ENCODE peak calls at places on chromosomes 6 and 20, in nine cellular contexts. G is GM12891, J is IMR-90, P is ovary, Y is HCT116, O is A549, X is thyroid gland, K is NB4, A is Peyer's patch. B is an unnamed sample.

GRCh38 chr6:151475653-151476523 is 17.9 kb upstream of the CCDC170 start:
- DNase-seq in G (no peak), J (peak), P (no peak), Y (peak), O (peak), X (peak), K (peak), A (peak), B (peak)

GRCh38 chr20:56601166-56601565 is 27.9 kb upstream of the TFAP2C start:
- DNase-seq in G (no peak), J (no peak), P (no peak), Y (no peak), O (no peak), X (no peak), K (no peak), A (no peak), B (no peak)

GRCh38 chr20:50848341-50848808 is 53.5 kb downstream of the BCAS4 start:
- DNase-seq in G (no peak), J (no peak), P (peak), Y (no peak), O (no peak), X (peak), K (no peak), A (peak), B (no peak)

GRCh38 chr6:4809999-4810918 is 34.1 kb downstream of the CDYL start:
- DNase-seq in G (no peak), J (peak), P (no peak), Y (peak), O (peak), X (no peak), K (no peak), A (no peak), B (peak)

GRCh38 chr6:169806718-169807117 is 55.3 kb downstream of the ERMARD start:
- DNase-seq in G (no peak), J (no peak), P (no peak), Y (no peak), O (no peak), X (no peak), K (peak), A (no peak), B (no peak)

GRCh38 chr6:142960098-142960497 is 15.1 kb upstream of the HIVEP2 start:
- DNase-seq in G (no peak), J (peak), P (no peak), Y (no peak), O (no peak), X (no peak), K (peak), A (no peak), B (no peak)

GRCh38 chr6:445571-446417 is 54.2 kb downstream of the IRF4 start:
- DNase-seq in G (no peak), J (no peak), P (no peak), Y (no peak), O (no peak), X (no peak), K (no peak), A (no peak), B (no peak)

GRCh38 chr6:50062051-50062450 is 12.3 kb upstream of the DEFB112 start:
- DNase-seq in G (no peak), J (peak), P (no peak), Y (peak), O (peak), X (no peak), K (peak), A (no peak), B (peak)

GRCh38 chr20:47063407-47063806 is 168.8 kb downstream of the EYA2 start:
- DNase-seq in G (no peak), J (no peak), P (no peak), Y (no peak), O (no peak), X (peak), K (no peak), A (no peak), B (no peak)

GRCh38 chr6:30612687-30613248 is 4.3 kb downstream of the PPP1R10 start:
- DNase-seq in G (no peak), J (peak), P (no peak), Y (no peak), O (no peak), X (peak), K (no peak), A (no peak), B (no peak)

GRCh38 chr6:119129148-119129967 is 50.9 kb upstream of the FAM184A start:
- DNase-seq in G (no peak), J (peak), P (no peak), Y (peak), O (peak), X (no peak), K (peak), A (no peak), B (peak)

GRCh38 chr6:76940186-76940585 is 523.1 kb downstream of the HTR1B start:
- DNase-seq in G (no peak), J (no peak), P (no peak), Y (no peak), O (no peak), X (no peak), K (no peak), A (no peak), B (no peak)

GRCh38 chr20:3909952-3910366 is 20.8 kb downstream of the PANK2 start:
- DNase-seq in G (no peak), J (no peak), P (no peak), Y (no peak), O (no peak), X (no peak), K (no peak), A (no peak), B (peak)

GRCh38 chr6:54135665-54136370 is 24.6 kb downstream of the MLIP start:
- DNase-seq in G (no peak), J (peak), P (no peak), Y (no peak), O (peak), X (no peak), K (no peak), A (no peak), B (no peak)

GRCh38 chr6:150492941-150493340 is 106.7 kb upstream of the PLEKHG1 start:
- DNase-seq in G (no peak), J (no peak), P (no peak), Y (no peak), O (peak), X (peak), K (no peak), A (no peak), B (no peak)

GRCh38 chr20:38001981-38002380 is 31.3 kb downstream of the TTI1 start:
- DNase-seq in G (no peak), J (peak), P (no peak), Y (no peak), O (no peak), X (no peak), K (no peak), A (no peak), B (no peak)

GRCh38 chr6:107290491-107290890 is 168.9 kb downstream of the PDSS2 start:
- DNase-seq in G (no peak), J (no peak), P (no peak), Y (no peak), O (no peak), X (no peak), K (no peak), A (no peak), B (no peak)

GRCh38 chr6:153538491-153538890 is 407.4 kb upstream of the RGS17 start:
- DNase-seq in G (no peak), J (no peak), P (no peak), Y (no peak), O (no peak), X (no peak), K (no peak), A (no peak), B (no peak)

GRCh38 chr6:14865609-14866100 is 380.2 kb upstream of the JARID2 start:
- DNase-seq in G (no peak), J (peak), P (no peak), Y (no peak), O (no peak), X (no peak), K (peak), A (peak), B (no peak)

GRCh38 chr6:8017276-8017701 is 46.9 kb downstream of the BLOC1S5 start:
- DNase-seq in G (no peak), J (no peak), P (no peak), Y (no peak), O (no peak), X (peak), K (no peak), A (no peak), B (no peak)

GRCh38 chr6:168372871-168373270 is 53.3 kb upstream of the DACT2 start:
- DNase-seq in G (no peak), J (no peak), P (no peak), Y (no peak), O (no peak), X (no peak), K (no peak), A (no peak), B (no peak)

DNA sequence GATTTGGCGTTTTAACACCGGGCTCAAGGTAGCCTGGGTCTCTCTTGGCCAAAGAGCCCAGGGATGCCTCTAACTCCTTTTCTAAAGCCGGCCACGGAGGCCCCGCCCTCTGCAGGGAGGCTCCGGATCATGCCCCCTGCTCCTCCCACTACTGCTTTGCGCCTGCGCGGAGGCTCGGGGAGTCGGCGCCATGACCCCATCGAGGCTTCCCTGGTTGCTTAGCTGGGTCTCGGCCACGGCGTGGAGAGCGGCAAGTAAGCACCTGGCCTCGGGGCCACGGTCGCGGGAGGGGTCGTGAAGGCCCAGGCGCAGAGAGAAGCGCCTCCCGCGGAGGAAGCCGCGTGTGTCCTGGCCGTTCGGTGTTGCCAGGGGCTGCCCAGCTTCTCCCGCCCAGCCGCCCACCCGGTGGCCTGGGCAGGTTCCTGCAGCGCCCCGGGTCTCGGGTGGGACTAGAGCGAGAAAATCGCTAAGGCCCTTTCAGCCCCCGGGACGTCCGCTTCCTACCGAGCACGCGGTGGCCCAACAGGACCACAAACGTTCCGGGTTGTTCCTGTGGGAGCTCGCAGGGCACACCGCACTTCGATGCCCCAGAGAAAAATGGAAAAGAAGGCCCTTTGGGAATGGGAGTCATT is at the start of gene SDHAF4:
- DNase-seq in G (peak), J (peak), P (peak), Y (peak), O (peak), X (peak), K (peak), A (peak), B (peak)
- TF ChIP-seq POLR2A in G (peak), J (no peak), P (peak), Y (peak), O (peak), X (peak), K (peak), A (peak), B (peak)

DNA sequence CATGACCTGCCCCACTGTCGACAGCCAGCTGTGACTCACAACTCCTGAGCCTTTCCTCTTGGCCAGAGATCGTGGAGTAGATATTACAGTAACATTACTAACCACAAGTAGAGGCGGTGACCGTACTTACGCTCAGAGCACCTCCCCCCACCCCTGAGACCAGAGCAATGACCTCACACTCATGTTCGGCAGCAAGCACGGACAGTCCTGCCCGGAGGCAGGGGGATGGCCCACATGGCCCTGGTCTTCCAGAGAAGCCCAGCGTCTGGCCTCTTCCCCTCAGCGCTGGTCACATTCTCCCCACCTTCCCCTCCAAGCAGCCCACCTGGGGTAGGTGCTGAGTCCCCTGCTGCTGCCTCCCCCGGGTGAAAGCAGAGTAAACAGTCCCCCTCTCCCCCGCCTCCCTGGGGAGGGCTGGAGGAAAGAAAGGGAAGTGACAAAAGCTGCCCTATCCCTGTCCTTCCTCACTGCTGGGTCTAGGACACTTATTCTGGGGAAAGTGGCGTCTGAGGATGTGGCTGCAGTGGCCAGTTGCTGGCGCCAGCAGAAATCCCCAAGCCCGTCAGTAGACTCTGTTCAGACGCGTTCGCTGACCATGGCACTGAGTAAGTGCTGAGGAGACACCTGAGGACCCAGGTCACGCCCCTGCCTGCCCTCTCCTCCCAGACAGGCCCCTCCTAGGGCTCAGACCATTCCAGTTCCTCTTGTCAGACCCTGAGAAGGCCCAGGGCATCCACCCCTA is 68.5 kb downstream of the MRPL14 start:
- DNase-seq in G (peak), J (peak), P (no peak), Y (peak), O (peak), X (peak), K (peak), A (peak), B (no peak)
- TF ChIP-seq POLR2A in G (no peak), J (peak), P (no peak), Y (no peak), O (no peak), X (no peak), K (no peak), A (no peak), B (peak)

GRCh38 chr20:462199-462991 is at the start of gene TBC1D20:
- DNase-seq in G (peak), J (peak), P (peak), Y (peak), O (peak), X (peak), K (peak), A (peak), B (peak)
- TF ChIP-seq POLR2A in G (peak), J (peak), P (peak), Y (peak), O (peak), X (no peak), K (peak), A (peak), B (peak)

GRCh38 chr6:25992413-25993037 is 29.9 kb downstream of the TRIM38 start:
- DNase-seq in G (peak), J (peak), P (peak), Y (peak), O (peak), X (peak), K (peak), A (peak), B (peak)
- TF ChIP-seq POLR2A in G (peak), J (peak), P (peak), Y (peak), O (peak), X (peak), K (peak), A (peak), B (peak)

GRCh38 chr20:19750207-19750606 is 7.9 kb upstream of the RIN2 start:
- DNase-seq in G (no peak), J (no peak), P (no peak), Y (no peak), O (no peak), X (peak), K (peak), A (no peak), B (no peak)

GRCh38 chr20:19747903-19748302 is 10.2 kb upstream of the RIN2 start:
- DNase-seq in G (no peak), J (no peak), P (no peak), Y (no peak), O (no peak), X (no peak), K (no peak), A (no peak), B (no peak)

GRCh38 chr20:19749537-19749936 is 8.5 kb upstream of the RIN2 start:
- DNase-seq in G (no peak), J (no peak), P (no peak), Y (no peak), O (no peak), X (no peak), K (no peak), A (no peak), B (no peak)

GRCh38 chr20:19748687-19749086 is 9.4 kb upstream of the RIN2 start:
- DNase-seq in G (no peak), J (no peak), P (no peak), Y (no peak), O (no peak), X (no peak), K (no peak), A (no peak), B (no peak)

DNA sequence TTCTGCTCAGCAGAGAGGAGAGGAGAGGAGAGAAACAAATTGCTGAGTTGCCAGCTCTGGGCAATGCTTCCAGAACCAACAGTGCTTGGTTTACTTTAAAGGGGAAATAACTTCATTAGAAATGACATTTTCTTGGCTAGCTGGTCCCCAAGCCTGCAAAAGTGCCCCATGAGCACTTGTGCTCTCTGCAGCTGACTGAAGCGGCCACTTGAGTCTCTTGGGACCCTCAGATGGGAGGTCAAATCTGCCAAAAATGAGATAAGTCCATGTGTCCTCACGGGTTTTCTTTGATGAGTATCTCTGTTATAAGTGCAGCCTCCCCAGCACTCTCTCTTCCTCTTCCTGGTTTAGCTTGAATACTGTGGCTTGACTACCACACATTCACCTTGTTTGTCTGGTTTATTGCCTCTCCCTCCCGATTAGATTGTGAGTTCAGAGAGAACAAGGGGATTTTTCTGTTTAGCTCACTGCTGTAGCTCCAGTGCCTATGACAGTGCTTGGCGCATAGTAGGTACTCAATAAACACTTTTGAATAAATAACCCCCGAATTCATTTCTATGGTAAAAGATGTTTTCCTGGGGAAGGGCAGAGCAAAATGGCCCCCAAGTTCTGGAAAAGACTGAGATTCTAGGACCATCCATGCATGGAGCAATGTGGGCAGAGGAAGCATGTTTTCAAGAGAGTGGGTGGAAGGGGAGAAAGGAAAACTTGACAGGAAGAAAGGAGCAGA is 7.0 kb upstream of the RIN2 start:
- DNase-seq in G (no peak), J (no peak), P (no peak), Y (no peak), O (no peak), X (peak), K (peak), A (no peak), B (no peak)
- TF ChIP-seq POLR2A in G (no peak), J (no peak), P (no peak), Y (no peak), O (no peak), X (no peak), K (no peak), A (no peak), B (no peak)

GRCh38 chr6:75419980-75420379 is 73.6 kb downstream of the FILIP1 start:
- DNase-seq in G (no peak), J (no peak), P (no peak), Y (no peak), O (no peak), X (no peak), K (no peak), A (no peak), B (no peak)

GRCh38 chr6:75419408-75419807 is 74.2 kb downstream of the FILIP1 start:
- DNase-seq in G (no peak), J (no peak), P (no peak), Y (no peak), O (no peak), X (no peak), K (no peak), A (no peak), B (no peak)

GRCh38 chr6:75416443-75416842 is 77.2 kb downstream of the FILIP1 start:
- DNase-seq in G (no peak), J (no peak), P (no peak), Y (no peak), O (no peak), X (no peak), K (no peak), A (no peak), B (no peak)

GRCh38 chr6:75415804-75416203 is 77.8 kb downstream of the FILIP1 start:
- DNase-seq in G (no peak), J (no peak), P (no peak), Y (no peak), O (no peak), X (no peak), K (no peak), A (no peak), B (no peak)

GRCh38 chr6:75418233-75418632 is 75.4 kb downstream of the FILIP1 start:
- DNase-seq in G (no peak), J (no peak), P (no peak), Y (no peak), O (peak), X (no peak), K (no peak), A (no peak), B (no peak)
- TF ChIP-seq POLR2A in G (no peak), J (no peak), P (no peak), Y (no peak), O (no peak), X (no peak), K (no peak), A (no peak), B (no peak)

GRCh38 chr6:37018152-37019064 is 13.0 kb downstream of the FGD2 start:
- DNase-seq in G (peak), J (peak), P (peak), Y (peak), O (peak), X (peak), K (peak), A (peak), B (peak)
- TF ChIP-seq POLR2A in G (no peak), J (no peak), P (no peak), Y (no peak), O (no peak), X (no peak), K (no peak), A (no peak), B (no peak)

B was measured in erythroblast.